ENCODE peak calls at places on chromosomes 16 and 17, in nine cellular contexts. One of them, this sample, is unnamed.

GRCh38 chr17:41340934-41341861 is 9.4 kb downstream of the KRT33A start:
- DNase-seq in endodermal cell: no peak
- DNase-seq in AG10803: no peak
- DNase-seq in thoracic aorta: no peak
- DNase-seq in OCI-M1: no peak
- DNase-seq in aorta: no peak
- DNase-seq in fibroblast of villous mesenchyme: no peak
- DNase-seq in nephron progenitor cell: no peak
- DNase-seq in cardiac muscle cell: no peak
- DNase-seq in this sample: no peak

GRCh38 chr17:80761421-80761871 is 216.8 kb downstream of the RPTOR start:
- DNase-seq in endodermal cell: peak
- DNase-seq in AG10803: peak
- DNase-seq in thoracic aorta: no peak
- DNase-seq in OCI-M1: no peak
- DNase-seq in aorta: no peak
- DNase-seq in fibroblast of villous mesenchyme: peak
- DNase-seq in nephron progenitor cell: no peak
- DNase-seq in cardiac muscle cell: no peak
- DNase-seq in this sample: peak

GRCh38 chr17:57838453-57838852 is 11.4 kb downstream of the MRPS23 start:
- DNase-seq in endodermal cell: no peak
- DNase-seq in AG10803: no peak
- DNase-seq in thoracic aorta: no peak
- DNase-seq in OCI-M1: no peak
- DNase-seq in aorta: no peak
- DNase-seq in fibroblast of villous mesenchyme: no peak
- DNase-seq in nephron progenitor cell: no peak
- DNase-seq in cardiac muscle cell: no peak
- DNase-seq in this sample: no peak

GRCh38 chr17:13480877-13481276 is 120.9 kb downstream of the HS3ST3A1 start:
- DNase-seq in endodermal cell: no peak
- DNase-seq in AG10803: no peak
- DNase-seq in thoracic aorta: no peak
- DNase-seq in OCI-M1: peak
- DNase-seq in aorta: no peak
- DNase-seq in fibroblast of villous mesenchyme: no peak
- DNase-seq in nephron progenitor cell: no peak
- DNase-seq in cardiac muscle cell: no peak
- DNase-seq in this sample: no peak

GRCh38 chr17:60425626-60426025 is 3.3 kb downstream of the CHCT1 start:
- DNase-seq in endodermal cell: peak
- DNase-seq in AG10803: no peak
- DNase-seq in thoracic aorta: no peak
- DNase-seq in OCI-M1: no peak
- DNase-seq in aorta: no peak
- DNase-seq in fibroblast of villous mesenchyme: no peak
- DNase-seq in nephron progenitor cell: no peak
- DNase-seq in cardiac muscle cell: no peak
- DNase-seq in this sample: no peak

GRCh38 chr17:43877031-43877430 is 30.1 kb downstream of the CD300LG start:
- DNase-seq in endodermal cell: no peak
- DNase-seq in AG10803: no peak
- DNase-seq in thoracic aorta: no peak
- DNase-seq in OCI-M1: no peak
- DNase-seq in aorta: no peak
- DNase-seq in fibroblast of villous mesenchyme: no peak
- DNase-seq in nephron progenitor cell: no peak
- DNase-seq in cardiac muscle cell: no peak
- DNase-seq in this sample: peak

GRCh38 chr16:53061701-53062159 is 6.9 kb downstream of the CHD9 start:
- DNase-seq in endodermal cell: no peak
- DNase-seq in AG10803: no peak
- DNase-seq in thoracic aorta: no peak
- DNase-seq in OCI-M1: peak
- DNase-seq in aorta: peak
- DNase-seq in fibroblast of villous mesenchyme: no peak
- DNase-seq in nephron progenitor cell: no peak
- DNase-seq in cardiac muscle cell: no peak
- DNase-seq in this sample: no peak

GRCh38 chr17:43917348-43918025 is 10.2 kb upstream of the MPP2 start:
- DNase-seq in endodermal cell: peak
- DNase-seq in AG10803: peak
- DNase-seq in thoracic aorta: no peak
- DNase-seq in OCI-M1: no peak
- DNase-seq in aorta: peak
- DNase-seq in fibroblast of villous mesenchyme: peak
- DNase-seq in nephron progenitor cell: peak
- DNase-seq in cardiac muscle cell: peak
- DNase-seq in this sample: peak

GRCh38 chr17:68036304-68037147 is 991 bp downstream of the KPNA2 start:
- DNase-seq in endodermal cell: no peak
- DNase-seq in AG10803: peak
- DNase-seq in thoracic aorta: no peak
- DNase-seq in OCI-M1: no peak
- DNase-seq in aorta: no peak
- DNase-seq in fibroblast of villous mesenchyme: peak
- DNase-seq in nephron progenitor cell: no peak
- DNase-seq in cardiac muscle cell: no peak
- DNase-seq in this sample: no peak

GRCh38 chr16:89619880-89620279 is 6.4 kb downstream of the DPEP1 start:
- DNase-seq in endodermal cell: no peak
- DNase-seq in AG10803: peak
- DNase-seq in thoracic aorta: no peak
- DNase-seq in OCI-M1: no peak
- DNase-seq in aorta: no peak
- DNase-seq in fibroblast of villous mesenchyme: peak
- DNase-seq in nephron progenitor cell: no peak
- DNase-seq in cardiac muscle cell: no peak
- DNase-seq in this sample: no peak

GRCh38 chr17:58398574-58399266 is 18.6 kb downstream of the RNF43 start:
- DNase-seq in endodermal cell: no peak
- DNase-seq in AG10803: no peak
- DNase-seq in thoracic aorta: no peak
- DNase-seq in OCI-M1: no peak
- DNase-seq in aorta: no peak
- DNase-seq in fibroblast of villous mesenchyme: no peak
- DNase-seq in nephron progenitor cell: no peak
- DNase-seq in cardiac muscle cell: no peak
- DNase-seq in this sample: no peak

GRCh38 chr16:85777583-85778310 is 21.6 kb downstream of the EMC8 start:
- DNase-seq in endodermal cell: no peak
- DNase-seq in AG10803: peak
- DNase-seq in thoracic aorta: no peak
- DNase-seq in OCI-M1: no peak
- DNase-seq in aorta: no peak
- DNase-seq in fibroblast of villous mesenchyme: no peak
- DNase-seq in nephron progenitor cell: no peak
- DNase-seq in cardiac muscle cell: no peak
- DNase-seq in this sample: no peak

GRCh38 chr17:17681744-17682292 is 560 bp downstream of the RAI1 start:
- DNase-seq in endodermal cell: peak
- DNase-seq in AG10803: no peak
- DNase-seq in thoracic aorta: no peak
- DNase-seq in OCI-M1: peak
- DNase-seq in aorta: peak
- DNase-seq in fibroblast of villous mesenchyme: peak
- DNase-seq in nephron progenitor cell: peak
- DNase-seq in cardiac muscle cell: no peak
- DNase-seq in this sample: peak

This sample was measured in islet precursor cell.